ENCODE peak calls at places on chromosome 19, in ten cellular contexts. L, E, G, P, X, Q, C, N, V and K are unnamed samples.

GRCh38 chr19:50719119-50719435 is 525 bp downstream of the SHANK1 start:
- DNase-seq in L (no peak), E (no peak), G (no peak), P (no peak), X (no peak), Q (no peak), C (no peak), N (no peak), V (no peak), K (no peak)

GRCh38 chr19:14347999-14348889 is 33.0 kb upstream of the ADGRE5 start:
- DNase-seq in L (peak; percentile 61), E (peak; percentile 64), G (no peak), P (peak; percentile 47), X (peak; percentile 77), Q (peak; percentile 81), C (no peak), N (peak; percentile 45), V (peak; percentile 58), K (peak; percentile 23)

GRCh38 chr19:42352216-42352892 is 26.9 kb downstream of the MEGF8 start:
- DNase-seq in L (no peak), E (no peak), G (no peak), P (no peak), X (no peak), Q (no peak), C (peak; percentile 8), N (no peak), V (no peak), K (peak; percentile 81)

GRCh38 chr19:367561-367960 is 23.0 kb upstream of the MIER2 start:
- DNase-seq in L (no peak), E (no peak), G (no peak), P (no peak), X (no peak), Q (no peak), C (no peak), N (no peak), V (no peak), K (peak; percentile 2)

GRCh38 chr19:45428385-45429231 is 4.9 kb upstream of the ERCC1 start:
- DNase-seq in L (peak; percentile 76), E (no peak), G (no peak), P (peak; percentile 62), X (peak; percentile 84), Q (no peak), C (peak; percentile 59), N (no peak), V (peak; percentile 89), K (no peak)

GRCh38 chr19:1863638-1864479 is 480 bp upstream of the KLF16 start:
- DNase-seq in L (peak; percentile 90), E (peak; percentile 91), G (peak; percentile 74), P (peak; percentile 92), X (peak; percentile 94), Q (peak; percentile 93), C (peak; percentile 92), N (peak; percentile 89), V (peak; percentile 94), K (peak; percentile 61)

GRCh38 chr19:39212377-39212742 is 8.3 kb upstream of the SYCN start:
- DNase-seq in L (no peak), E (peak; percentile 63), G (no peak), P (peak; percentile 24), X (no peak), Q (no peak), C (no peak), N (no peak), V (no peak), K (no peak)

GRCh38 chr19:45099465-45100201 is 6.7 kb downstream of the PPP1R37 start:
- DNase-seq in L (no peak), E (no peak), G (no peak), P (peak; percentile 88), X (no peak), Q (no peak), C (peak; percentile 46), N (no peak), V (peak; percentile 51), K (no peak)

GRCh38 chr19:45913874-45914830 is at the start of gene NANOS2:
- DNase-seq in L (no peak), E (no peak), G (no peak), P (no peak), X (no peak), Q (no peak), C (no peak), N (no peak), V (peak; percentile 34), K (no peak)

GRCh38 chr19:49155830-49156346 is 692 bp upstream of the HRC start:
- DNase-seq in L (peak; percentile 74), E (no peak), G (no peak), P (no peak), X (no peak), Q (no peak), C (no peak), N (no peak), V (peak; percentile 77), K (no peak)

GRCh38 chr19:20661150-20661819 is at the start of gene ZNF626:
- DNase-seq in L (peak; percentile 99), E (peak; percentile 90), G (peak; percentile 95), P (peak; percentile 99), X (peak; percentile 98), Q (peak; percentile 77), C (peak; percentile 94), N (peak; percentile 95), V (peak; percentile 98), K (peak; percentile 98)

GRCh38 chr19:16673226-16673625 is 12.3 kb downstream of the TMEM38A start:
- DNase-seq in L (no peak), E (no peak), G (no peak), P (no peak), X (no peak), Q (no peak), C (no peak), N (no peak), V (no peak), K (no peak)

GRCh38 chr19:40976724-40977123 is 14.4 kb upstream of the CYP2B6 start:
- DNase-seq in L (no peak), E (no peak), G (no peak), P (no peak), X (no peak), Q (no peak), C (no peak), N (no peak), V (no peak), K (no peak)

GRCh38 chr19:30228113-30228725 is 144.0 kb upstream of the ZNF536 start:
- DNase-seq in L (no peak), E (no peak), G (no peak), P (peak; percentile 59), X (peak; percentile 61), Q (no peak), C (no peak), N (no peak), V (no peak), K (no peak)

GRCh38 chr19:19531951-19532805 is 3.5 kb downstream of the YJEFN3 start:
- DNase-seq in L (peak; percentile 74), E (peak; percentile 89), G (no peak), P (peak; percentile 79), X (peak; percentile 88), Q (peak; percentile 67), C (peak; percentile 44), N (peak; percentile 63), V (peak; percentile 72), K (peak; percentile 87)

DNA sequence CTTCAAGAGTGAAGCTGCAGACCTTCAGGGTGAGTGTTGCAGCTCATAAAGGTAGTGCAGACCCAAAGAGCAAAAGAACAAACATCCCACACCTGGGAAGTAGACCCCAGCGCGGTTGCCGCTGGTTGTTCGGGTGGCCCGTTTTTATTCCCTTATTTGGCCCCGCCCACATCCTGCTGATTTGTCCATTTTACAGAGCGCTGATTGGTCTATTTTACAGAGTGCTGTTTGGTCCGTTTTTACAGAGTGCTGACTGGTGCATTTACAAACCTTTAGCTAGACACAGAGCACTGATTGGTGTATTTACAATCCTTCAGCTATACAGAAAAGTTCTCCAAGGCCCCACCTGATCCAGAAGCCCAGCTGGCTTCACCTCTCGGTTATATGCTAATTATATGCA is 1.0 kb downstream of the SCGB2B2 start:
- DNase-seq in L (no peak), E (no peak), G (no peak), P (no peak), X (no peak), Q (no peak), C (no peak), N (no peak), V (no peak), K (no peak)
- TF ChIP-seq CTCF in L (no peak), E (no peak), G (no peak), P (no peak), X (no peak), Q (no peak), C (no peak), N (no peak), V (no peak), K (no peak)

DNA sequence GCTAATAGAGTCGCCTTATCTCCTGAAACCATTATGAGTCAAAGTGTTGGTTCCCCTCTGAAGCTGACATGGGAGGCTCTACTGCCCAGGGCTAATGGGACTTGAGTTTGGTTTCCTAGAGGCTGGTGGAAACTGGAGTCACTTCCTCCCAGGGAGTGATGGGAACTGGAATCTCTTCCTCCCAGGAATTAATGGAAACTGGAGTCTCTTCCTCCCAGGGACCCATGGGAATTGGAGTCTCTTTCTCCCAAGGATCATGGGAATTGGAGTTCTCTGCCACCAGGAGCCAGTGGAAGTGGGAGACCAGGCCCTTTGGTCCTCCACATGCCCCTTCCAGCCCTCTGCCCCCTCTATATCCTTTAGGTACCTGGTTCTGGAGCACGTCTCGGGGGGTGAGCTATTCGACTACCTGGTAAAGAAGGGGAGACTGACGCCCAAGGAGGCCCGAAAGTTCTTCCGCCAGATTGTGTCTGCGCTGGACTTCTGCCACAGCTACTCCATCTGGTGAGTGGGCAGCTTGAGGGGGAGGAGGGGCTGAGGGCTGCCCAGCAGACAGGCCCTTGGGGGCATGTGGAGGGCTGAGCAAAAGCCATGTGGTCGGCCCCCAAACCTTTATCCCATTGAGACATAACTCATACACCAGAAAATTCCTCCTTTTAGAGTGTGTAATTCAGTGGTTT is 5.5 kb downstream of the BRSK1 start:
- DNase-seq in L (no peak), E (no peak), G (no peak), P (no peak), X (no peak), Q (no peak), C (no peak), N (no peak), V (no peak), K (no peak)
- H3K27ac ChIP-seq in L (no peak overlapping the region), E (no peak overlapping the region), G (no peak overlapping the region), P (no peak overlapping the region), X (no peak overlapping the region), Q (peak overlapping the region; percentile 39), C (no peak overlapping the region), N (no peak overlapping the region), V (no peak overlapping the region), K (peak overlapping the region; percentile 97)

DNA sequence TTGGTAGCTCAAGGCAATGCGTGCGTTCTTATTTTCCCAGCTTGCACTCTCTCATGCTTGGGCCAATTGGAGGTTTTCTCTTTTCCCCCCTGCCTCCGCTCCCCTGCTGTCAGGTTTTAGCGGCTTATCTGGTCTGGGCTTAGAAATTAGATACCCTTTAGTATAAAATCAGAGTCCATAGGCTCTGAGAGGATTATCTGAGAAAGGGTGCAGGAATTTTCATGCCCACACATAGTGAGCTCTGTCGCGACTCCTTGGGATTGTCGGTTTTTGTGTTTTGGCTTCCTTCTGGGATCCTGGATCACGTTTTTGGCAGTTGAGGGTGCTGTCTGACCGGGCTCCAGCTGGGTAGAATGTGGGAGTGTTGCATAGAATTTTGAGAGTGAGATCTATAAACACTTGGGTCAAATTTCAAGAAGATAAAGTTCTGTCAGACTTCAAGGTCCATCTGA is 12.4 kb downstream of the CHAF1A start:
- DNase-seq in L (no peak), E (no peak), G (no peak), P (no peak), X (no peak), Q (no peak), C (peak; percentile 61), N (no peak), V (no peak), K (no peak)
- TF ChIP-seq CTCF in L (no peak), E (no peak), G (no peak), P (no peak), X (no peak), Q (no peak), C (no peak), N (no peak), V (no peak), K (no peak)

GRCh38 chr19:4075373-4075772 is 8.7 kb upstream of the ZBTB7A start:
- DNase-seq in L (no peak), E (no peak), G (no peak), P (no peak), X (no peak), Q (no peak), C (no peak), N (no peak), V (no peak), K (no peak)
- H3K27ac ChIP-seq in L (no peak overlapping the region), E (no peak overlapping the region), G (no peak overlapping the region), P (no peak overlapping the region), X (no peak overlapping the region), Q (no peak overlapping the region), C (no peak overlapping the region), N (no peak overlapping the region), V (no peak overlapping the region), K (no peak overlapping the region)